ENCODE peak calls at places on chromosomes 13 and 19, in six cellular contexts. Y is ovary, T is SK-N-SH, K is HepG2, R is upper lobe of left lung, P is suprapubic skin. J is an unnamed sample.

GRCh38 chr13:113322043-113322461 is 25.0 kb downstream of the LAMP1 start:
- DNase-seq in Y (no peak), T (no peak), K (no peak), R (no peak), P (no peak), J (no peak)

GRCh38 chr19:1264801-1265610 is 4.1 kb upstream of the CIRBP start:
- DNase-seq in Y (peak), T (no peak), K (peak), R (peak), P (peak), J (peak)

GRCh38 chr13:78631077-78631476 is 27.7 kb upstream of the POU4F1 start:
- DNase-seq in Y (no peak), T (no peak), K (no peak), R (no peak), P (no peak), J (no peak)

GRCh38 chr19:55529636-55530230 is 7.2 kb downstream of the SBK2 start:
- DNase-seq in Y (no peak), T (no peak), K (no peak), R (peak), P (no peak), J (no peak)

GRCh38 chr19:15260939-15261338 is 28.7 kb upstream of the EPHX3 start:
- DNase-seq in Y (no peak), T (peak), K (no peak), R (no peak), P (no peak), J (no peak)

GRCh38 chr19:18778826-18779354 is 12.2 kb downstream of the COMP start:
- DNase-seq in Y (no peak), T (no peak), K (no peak), R (no peak), P (no peak), J (no peak)

GRCh38 chr19:51407631-51408131 is 9.8 kb downstream of the SIGLEC10 start:
- DNase-seq in Y (no peak), T (no peak), K (peak), R (no peak), P (no peak), J (no peak)

GRCh38 chr13:111505175-111505777 is 184.8 kb downstream of the TEX29 start:
- DNase-seq in Y (no peak), T (peak), K (peak), R (no peak), P (no peak), J (no peak)

GRCh38 chr19:12159773-12160414 is 3.0 kb upstream of the ZNF136 start:
- DNase-seq in Y (no peak), T (peak), K (no peak), R (peak), P (no peak), J (no peak)

GRCh38 chr19:29098863-29099481 is 114.0 kb downstream of the UQCRFS1 start:
- DNase-seq in Y (peak), T (no peak), K (no peak), R (peak), P (peak), J (peak)

GRCh38 chr13:112943309-112944125 is 25.5 kb upstream of the MCF2L start:
- DNase-seq in Y (no peak), T (peak), K (no peak), R (peak), P (no peak), J (peak)

DNA sequence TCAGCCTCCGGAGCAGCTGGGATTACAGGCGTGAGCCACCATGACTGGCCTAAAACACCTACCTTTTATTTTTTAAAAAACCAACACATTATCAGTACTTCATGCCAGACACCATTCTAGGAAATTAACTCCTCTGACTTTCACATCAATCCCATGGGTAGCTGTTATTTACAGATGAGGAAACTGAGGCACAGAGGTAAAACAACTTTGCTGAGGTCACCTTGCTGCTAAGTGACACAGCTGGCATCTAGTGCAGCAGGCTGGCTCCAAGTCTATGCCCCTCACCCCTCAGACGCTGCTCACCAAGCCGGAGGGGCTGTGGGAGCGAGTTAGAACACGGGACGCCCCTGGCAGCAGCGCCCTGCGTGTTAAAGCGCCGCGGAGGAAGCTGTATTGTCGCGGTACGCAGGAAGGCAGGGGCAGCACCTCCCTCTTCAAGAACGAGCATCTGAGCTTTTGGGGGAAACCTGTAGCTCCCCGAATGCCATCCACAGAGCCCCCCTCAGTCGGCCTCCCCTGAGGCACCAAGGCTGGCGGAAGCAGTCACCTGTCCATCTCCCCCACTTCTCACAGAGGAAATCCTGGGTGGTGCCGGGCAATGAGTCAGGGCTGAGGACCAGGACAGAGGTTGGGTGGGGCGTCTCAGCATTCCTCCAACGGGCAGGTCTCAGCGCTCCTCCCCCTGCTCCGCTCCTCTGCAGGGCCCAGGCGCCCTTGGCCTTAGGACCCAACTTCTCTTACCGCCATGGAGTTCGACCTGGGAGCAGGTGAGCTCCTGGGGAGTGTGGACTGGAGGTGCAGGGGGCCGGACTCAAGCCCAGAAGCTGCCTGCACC is at the start of gene C19orf33:
- DNase-seq in Y (no peak), T (no peak), K (no peak), R (peak), P (no peak), J (no peak)
- H3K27ac ChIP-seq in Y (no peak), T (no peak), K (peak), R (peak), P (peak), J (no peak)

DNA sequence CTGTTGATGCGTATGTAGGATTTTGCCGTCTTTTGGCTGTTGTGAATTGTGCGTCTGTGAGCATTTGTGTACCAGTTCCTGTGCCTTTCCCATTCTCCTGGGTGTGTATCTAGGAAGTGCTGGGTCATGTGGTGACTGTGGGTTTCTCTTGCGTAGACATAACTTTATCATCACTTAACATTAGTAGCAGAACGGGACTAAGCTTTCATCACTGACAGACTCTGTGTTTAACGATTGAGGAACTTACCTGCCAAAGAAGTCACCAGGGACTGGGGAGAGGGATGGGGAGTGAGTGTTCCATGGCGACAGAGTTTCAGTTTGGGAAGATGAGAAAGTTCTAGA is 15.0 kb downstream of the FZR1 start:
- DNase-seq in Y (no peak), T (no peak), K (no peak), R (no peak), P (no peak), J (no peak)
- TF ChIP-seq EP300 in Y (no peak), T (no peak), K (no peak), R (no peak), P (no peak), J (no peak)

GRCh38 chr13:32409561-32410440 is 18.1 kb downstream of the N4BP2L1 start:
- DNase-seq in Y (peak), T (no peak), K (no peak), R (peak), P (no peak), J (peak)

GRCh38 chr13:32415019-32415418 is 12.9 kb downstream of the N4BP2L1 start:
- DNase-seq in Y (no peak), T (peak), K (no peak), R (no peak), P (no peak), J (no peak)

GRCh38 chr13:32408999-32409313 is 19.0 kb downstream of the N4BP2L1 start:
- DNase-seq in Y (no peak), T (no peak), K (no peak), R (no peak), P (no peak), J (no peak)

GRCh38 chr13:32414580-32414979 is 13.3 kb downstream of the N4BP2L1 start:
- DNase-seq in Y (no peak), T (no peak), K (no peak), R (no peak), P (no peak), J (no peak)

DNA sequence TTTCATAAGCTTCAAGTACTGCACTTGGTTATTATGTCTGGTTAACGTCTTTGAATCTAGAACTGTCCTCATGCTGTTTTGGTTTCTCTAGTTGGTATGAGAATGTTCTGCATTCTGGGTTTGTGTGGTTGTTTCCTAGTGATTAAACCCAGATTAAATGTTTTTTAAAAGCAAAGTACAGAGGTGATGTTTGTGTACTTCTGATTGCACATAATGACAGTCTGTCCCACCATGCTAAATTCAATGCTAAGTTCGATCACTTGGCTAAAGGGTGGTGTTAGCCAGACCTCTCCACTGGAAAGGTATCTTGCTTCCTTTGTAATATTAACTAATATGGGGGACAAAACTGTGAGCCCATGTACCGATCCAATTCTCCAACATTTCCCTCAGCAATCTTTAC is 14.6 kb downstream of the N4BP2L1 start:
- DNase-seq in Y (no peak), T (no peak), K (no peak), R (no peak), P (no peak), J (no peak)
- H3K27ac ChIP-seq in Y (no peak), T (no peak), K (no peak), R (no peak), P (no peak), J (no peak)

GRCh38 chr13:67140006-67140405 is 90.1 kb downstream of the PCDH9 start:
- DNase-seq in Y (no peak), T (no peak), K (no peak), R (no peak), P (no peak), J (no peak)
- TF ChIP-seq EP300 in Y (no peak), T (no peak), K (no peak), R (no peak), P (no peak), J (no peak)